ENCODE peak calls at places on chromosome 16, in four cellular contexts. One of them, this sample, is unnamed.

GRCh38 chr16:49527621-49528020 is 154.0 kb downstream of the C16orf78 start:
- DNase-seq in Peyer's patch: no peak
- DNase-seq in fibroblast of mammary gland: peak
- DNase-seq in A549: no peak
- DNase-seq in this sample: no peak

GRCh38 chr16:56860226-56861020 is 4.6 kb upstream of the SLC12A3 start:
- DNase-seq in Peyer's patch: peak
- DNase-seq in A549: no peak
- DNase-seq in fibroblast of mammary gland: no peak
- DNase-seq in this sample: no peak

GRCh38 chr16:4049031-4049430 is 67.2 kb downstream of the ADCY9 start:
- DNase-seq in fibroblast of mammary gland: no peak
- DNase-seq in A549: no peak
- DNase-seq in Peyer's patch: no peak
- DNase-seq in this sample: no peak

GRCh38 chr16:21116148-21116693 is 34.4 kb downstream of the DNAH3 start:
- DNase-seq in Peyer's patch: peak
- DNase-seq in fibroblast of mammary gland: peak
- DNase-seq in A549: no peak
- DNase-seq in this sample: no peak

GRCh38 chr16:69112285-69113129 is 7.1 kb downstream of the HAS3 start:
- DNase-seq in A549: peak
- DNase-seq in fibroblast of mammary gland: peak
- DNase-seq in Peyer's patch: peak
- DNase-seq in this sample: peak

GRCh38 chr16:9122342-9122741 is 30.9 kb downstream of the HAPSTR1 start:
- DNase-seq in fibroblast of mammary gland: no peak
- DNase-seq in A549: no peak
- DNase-seq in Peyer's patch: no peak
- DNase-seq in this sample: no peak

GRCh38 chr16:21283521-21284289 is 5.6 kb upstream of the CRYM start:
- DNase-seq in fibroblast of mammary gland: peak
- DNase-seq in Peyer's patch: peak
- DNase-seq in A549: peak
- DNase-seq in this sample: peak

GRCh38 chr16:11349599-11350276 is 4.5 kb downstream of the RMI2 start:
- DNase-seq in Peyer's patch: no peak
- DNase-seq in fibroblast of mammary gland: peak
- DNase-seq in A549: no peak
- DNase-seq in this sample: peak

GRCh38 chr16:71387045-71387871 is 28.7 kb downstream of the CALB2 start:
- DNase-seq in A549: no peak
- DNase-seq in Peyer's patch: no peak
- DNase-seq in fibroblast of mammary gland: no peak
- DNase-seq in this sample: no peak

GRCh38 chr16:81885976-81886586 is 107.0 kb downstream of the PLCG2 start:
- DNase-seq in Peyer's patch: no peak
- DNase-seq in A549: peak
- DNase-seq in fibroblast of mammary gland: peak
- DNase-seq in this sample: no peak

GRCh38 chr16:67517178-67517492 is 11.5 kb upstream of the RIPOR1 start:
- DNase-seq in Peyer's patch: peak
- DNase-seq in fibroblast of mammary gland: no peak
- DNase-seq in A549: no peak
- DNase-seq in this sample: no peak

GRCh38 chr16:85872666-85873561 is 26.0 kb upstream of the IRF8 start:
- DNase-seq in A549: no peak
- DNase-seq in Peyer's patch: no peak
- DNase-seq in fibroblast of mammary gland: no peak
- DNase-seq in this sample: no peak

GRCh38 chr16:57301126-57301817 is 16.8 kb upstream of the PLLP start:
- DNase-seq in A549: no peak
- DNase-seq in fibroblast of mammary gland: peak
- DNase-seq in Peyer's patch: no peak
- DNase-seq in this sample: peak

GRCh38 chr16:693766-694165 is 3.6 kb upstream of the WDR24 start:
- DNase-seq in Peyer's patch: no peak
- DNase-seq in A549: no peak
- DNase-seq in fibroblast of mammary gland: no peak
- DNase-seq in this sample: no peak
- H3K4me3 ChIP-seq in Peyer's patch: peak
- H3K4me3 ChIP-seq in A549: no peak
- H3K4me3 ChIP-seq in fibroblast of mammary gland: no peak
- H3K4me3 ChIP-seq in this sample: no peak

GRCh38 chr16:400061-400540 is 1.6 kb upstream of the DECR2 start:
- DNase-seq in Peyer's patch: no peak
- DNase-seq in A549: no peak
- DNase-seq in fibroblast of mammary gland: no peak
- DNase-seq in this sample: peak
- H3K4me3 ChIP-seq in Peyer's patch: no peak
- H3K4me3 ChIP-seq in A549: peak
- H3K4me3 ChIP-seq in fibroblast of mammary gland: no peak
- H3K4me3 ChIP-seq in this sample: no peak

DNA sequence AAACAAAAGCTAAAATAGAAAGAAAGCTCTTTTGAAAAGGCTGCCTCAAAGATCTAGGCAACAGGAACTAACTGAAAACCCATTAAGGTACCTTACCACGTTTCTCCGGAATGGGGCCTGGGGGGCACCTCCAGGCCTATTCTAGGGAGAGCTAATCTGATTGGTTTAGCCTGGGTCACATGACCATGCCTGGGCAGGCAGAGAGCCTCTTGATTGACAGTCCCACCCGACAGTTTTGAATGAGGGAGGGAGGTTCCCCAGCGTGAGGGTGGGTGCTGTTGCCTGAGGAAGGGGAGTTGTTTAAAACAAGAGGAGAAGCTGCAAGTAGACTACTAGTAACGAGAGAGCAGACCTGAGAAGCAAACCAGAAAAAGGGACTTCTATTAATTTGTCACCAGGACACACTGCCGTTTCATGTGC is 143.4 kb upstream of the HS3ST2 start:
- DNase-seq in fibroblast of mammary gland: no peak
- DNase-seq in A549: peak
- DNase-seq in Peyer's patch: no peak
- DNase-seq in this sample: no peak
- H3K4me3 ChIP-seq in fibroblast of mammary gland: no peak
- H3K4me3 ChIP-seq in A549: no peak
- H3K4me3 ChIP-seq in Peyer's patch: no peak
- H3K4me3 ChIP-seq in this sample: no peak

GRCh38 chr16:89246383-89246902 is 28.9 kb downstream of the ZNF778 start:
- DNase-seq in fibroblast of mammary gland: no peak
- DNase-seq in Peyer's patch: no peak
- DNase-seq in A549: no peak
- DNase-seq in this sample: no peak
- H3K4me3 ChIP-seq in fibroblast of mammary gland: peak
- H3K4me3 ChIP-seq in Peyer's patch: peak
- H3K4me3 ChIP-seq in A549: peak
- H3K4me3 ChIP-seq in this sample: no peak

DNA sequence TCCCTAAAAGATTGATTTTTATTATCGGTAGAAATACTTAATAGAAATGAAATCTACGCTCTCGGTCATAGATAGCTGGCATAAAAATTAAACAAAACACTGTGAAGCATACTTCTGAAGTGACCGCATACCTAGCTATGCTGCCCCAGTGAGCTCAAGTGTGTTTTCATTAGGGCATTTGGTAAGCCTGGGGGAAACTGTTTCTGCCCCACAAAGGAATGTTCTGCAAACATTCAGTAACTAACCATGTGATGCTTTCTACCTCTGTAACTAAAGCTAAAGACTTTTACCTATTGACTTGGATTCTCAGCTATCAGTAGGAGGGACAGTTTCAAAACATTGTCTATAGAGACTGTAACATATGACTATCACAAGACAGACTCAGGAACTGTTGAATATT is 93.5 kb upstream of the HSBP1 start:
- DNase-seq in A549: no peak
- DNase-seq in Peyer's patch: no peak
- DNase-seq in fibroblast of mammary gland: no peak
- DNase-seq in this sample: no peak
- H3K4me3 ChIP-seq in A549: no peak
- H3K4me3 ChIP-seq in Peyer's patch: no peak
- H3K4me3 ChIP-seq in fibroblast of mammary gland: no peak
- H3K4me3 ChIP-seq in this sample: no peak

GRCh38 chr16:1960665-1961630 is 1.6 kb downstream of the NDUFB10 start:
- DNase-seq in Peyer's patch: no peak
- DNase-seq in fibroblast of mammary gland: peak
- DNase-seq in A549: no peak
- DNase-seq in this sample: no peak
- H3K4me3 ChIP-seq in Peyer's patch: peak
- H3K4me3 ChIP-seq in fibroblast of mammary gland: peak
- H3K4me3 ChIP-seq in A549: peak
- H3K4me3 ChIP-seq in this sample: no peak

GRCh38 chr16:89922884-89923639 is at the start of gene TUBB3:
- DNase-seq in fibroblast of mammary gland: peak
- DNase-seq in A549: peak
- DNase-seq in Peyer's patch: no peak
- DNase-seq in this sample: peak

GRCh38 chr16:89924925-89925307 is 1.8 kb downstream of the TUBB3 start:
- DNase-seq in fibroblast of mammary gland: no peak
- DNase-seq in Peyer's patch: no peak
- DNase-seq in A549: no peak
- DNase-seq in this sample: no peak

GRCh38 chr16:89924298-89924924 is 1.3 kb downstream of the TUBB3 start:
- DNase-seq in Peyer's patch: no peak
- DNase-seq in A549: no peak
- DNase-seq in fibroblast of mammary gland: peak
- DNase-seq in this sample: no peak

GRCh38 chr16:89923640-89924297 is 627 bp downstream of the TUBB3 start:
- DNase-seq in Peyer's patch: no peak
- DNase-seq in fibroblast of mammary gland: no peak
- DNase-seq in A549: no peak
- DNase-seq in this sample: peak

DNA sequence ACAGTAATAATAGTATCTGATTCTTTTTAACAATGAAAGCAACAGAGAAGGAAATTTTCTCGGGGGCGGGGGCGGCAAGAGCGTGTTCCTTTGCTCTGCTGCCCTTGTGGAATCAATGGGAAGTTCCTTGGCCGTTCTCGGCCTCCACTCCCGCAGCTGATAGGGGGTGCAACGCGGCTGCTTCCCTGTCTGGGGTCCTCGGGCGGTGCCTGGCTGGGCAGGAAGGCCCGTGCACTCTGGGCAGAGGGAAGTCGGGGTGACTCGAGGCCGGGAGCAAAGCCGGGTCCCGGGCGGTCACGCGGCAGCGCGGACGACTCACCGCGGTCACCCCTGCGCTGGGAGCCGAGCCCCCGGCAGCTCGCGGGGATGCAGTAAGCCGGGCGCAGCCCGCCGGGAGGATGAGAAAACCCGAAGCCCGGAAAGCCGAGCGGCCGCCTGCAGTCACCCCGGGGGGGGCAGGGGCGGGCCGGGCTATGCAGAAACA is 2.5 kb downstream of the TUBB3 start:
- DNase-seq in A549: no peak
- DNase-seq in fibroblast of mammary gland: peak
- DNase-seq in Peyer's patch: no peak
- DNase-seq in this sample: no peak
- H3K4me3 ChIP-seq in A549: peak
- H3K4me3 ChIP-seq in fibroblast of mammary gland: peak
- H3K4me3 ChIP-seq in Peyer's patch: peak
- H3K4me3 ChIP-seq in this sample: no peak

DNA sequence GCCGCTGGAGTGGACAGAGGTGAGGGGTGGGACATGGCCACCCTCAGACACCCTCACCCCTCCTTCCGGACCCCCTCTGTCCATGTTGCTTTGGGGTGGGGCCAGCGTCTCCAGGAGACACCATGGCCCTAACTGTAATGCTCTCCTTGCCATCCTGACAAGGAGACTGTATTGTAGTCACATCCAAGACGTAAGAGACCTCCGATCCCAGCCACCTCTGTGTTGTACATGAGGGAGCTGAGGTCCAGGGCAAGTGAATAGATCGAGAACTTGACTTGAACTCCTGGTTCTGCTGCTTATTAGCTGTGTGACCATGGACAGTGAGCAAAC is 30.2 kb downstream of the POLR3E start:
- DNase-seq in Peyer's patch: no peak
- DNase-seq in A549: no peak
- DNase-seq in fibroblast of mammary gland: no peak
- DNase-seq in this sample: no peak
- H3K4me3 ChIP-seq in Peyer's patch: no peak
- H3K4me3 ChIP-seq in A549: no peak
- H3K4me3 ChIP-seq in fibroblast of mammary gland: no peak
- H3K4me3 ChIP-seq in this sample: no peak